ENCODE peak calls at places on chromosomes 4 and X, in seven cellular contexts. L, V, D, C, M, E and G are unnamed samples.

GRCh38 chr4:118981839-118982381 is 93.3 kb downstream of the SYNPO2 start:
- DNase-seq in M (no peak), D (peak), E (peak), C (peak), L (peak), V (peak), G (peak)

GRCh38 chr4:17234678-17235077 is 277.2 kb downstream of the QDPR start:
- DNase-seq in M (no peak), C (no peak), V (no peak), D (no peak), E (no peak), L (no peak), G (no peak)

GRCh38 chrX:1205681-1206611 is 6.5 kb downstream of the CRLF2 start:
- DNase-seq in L (peak), D (peak), C (peak), M (no peak), E (no peak), V (peak), G (peak)

GRCh38 chrX:119234931-119235555 is 1.0 kb upstream of the PGRMC1 start:
- DNase-seq in E (no peak), M (no peak), D (no peak), V (no peak), L (no peak), C (no peak), G (no peak)

GRCh38 chr4:183591301-183591700 is 67.7 kb downstream of the RWDD4 start:
- DNase-seq in V (no peak), C (no peak), E (no peak), M (no peak), L (no peak), D (no peak), G (no peak)

GRCh38 chr4:166121897-166122296 is 248.9 kb downstream of the TLL1 start:
- DNase-seq in C (no peak), E (no peak), L (no peak), M (no peak), V (no peak), D (no peak), G (no peak)

GRCh38 chr4:75741027-75741426 is 16.6 kb downstream of the USO1 start:
- DNase-seq in C (no peak), D (no peak), V (no peak), E (no peak), M (no peak), L (no peak), G (peak)

GRCh38 chr4:102157984-102158383 is 187.3 kb downstream of the SLC39A8 start:
- DNase-seq in E (no peak), M (no peak), V (no peak), C (no peak), D (no peak), L (no peak), G (no peak)

GRCh38 chr4:133969202-133969873 is 232.3 kb downstream of the PABPC4L start:
- DNase-seq in C (no peak), L (no peak), D (no peak), E (no peak), V (peak), M (no peak), G (peak)

GRCh38 chr4:94615431-94615830 is 142.3 kb upstream of the BMPR1B start:
- DNase-seq in D (no peak), V (no peak), L (no peak), C (no peak), E (no peak), M (no peak), G (no peak)

GRCh38 chr4:142324572-142324971 is 521.5 kb downstream of the INPP4B start:
- DNase-seq in V (no peak), M (peak), C (no peak), D (no peak), L (no peak), E (no peak), G (no peak)

GRCh38 chrX:50971390-50971789 is 60.9 kb downstream of the BMP15 start:
- DNase-seq in V (no peak), E (no peak), D (peak), C (no peak), M (no peak), L (no peak), G (no peak)

GRCh38 chr4:55087016-55087929 is 38.1 kb downstream of the KDR start:
- DNase-seq in C (no peak), D (no peak), L (no peak), M (no peak), V (peak), E (no peak), G (no peak)

GRCh38 chrX:3403748-3404147 is 57.3 kb upstream of the MXRA5 start:
- DNase-seq in C (no peak), M (no peak), V (no peak), D (no peak), E (no peak), L (no peak), G (no peak)

GRCh38 chrX:17183566-17183965 is 191.4 kb upstream of the NHS start:
- DNase-seq in M (no peak), L (no peak), E (no peak), C (no peak), D (no peak), V (no peak), G (peak)

GRCh38 chr4:31085736-31086135 is 365.6 kb downstream of the PCDH7 start:
- DNase-seq in M (no peak), C (no peak), V (no peak), L (no peak), E (no peak), D (no peak), G (no peak)

GRCh38 chr4:80173387-80173786 is 23.9 kb upstream of the PRDM8 start:
- DNase-seq in M (no peak), L (no peak), V (no peak), E (no peak), C (no peak), D (no peak), G (no peak)

GRCh38 chrX:97685753-97686152 is 802.0 kb downstream of the RPA4 start:
- DNase-seq in D (peak), V (peak), L (peak), C (no peak), E (peak), M (no peak), G (no peak)

GRCh38 chrX:67732864-67733263 is 189.0 kb downstream of the AR start:
- DNase-seq in E (no peak), D (no peak), L (no peak), C (no peak), M (no peak), V (no peak), G (no peak)

GRCh38 chr4:82900016-82900334 is 560 bp upstream of the THAP9 start:
- DNase-seq in M (peak), E (no peak), L (no peak), D (no peak), C (no peak), V (no peak), G (no peak)

GRCh38 chr4:87559090-87559837 is 30.1 kb upstream of the SPARCL1 start:
- DNase-seq in V (peak), M (peak), D (no peak), E (no peak), C (peak), L (no peak), G (no peak)

GRCh38 chr4:2500547-2500946 is 31.6 kb downstream of the RNF4 start:
- DNase-seq in M (no peak), E (no peak), C (no peak), L (no peak), D (no peak), V (no peak), G (no peak)

GRCh38 chr4:2339458-2340271 is 77.8 kb upstream of the MXD4 start:
- DNase-seq in M (no peak), V (no peak), C (no peak), D (no peak), L (no peak), E (no peak), G (no peak)

GRCh38 chr4:118351851-118352827 is 664 bp downstream of the PRSS12 start:
- DNase-seq in D (peak), L (no peak), C (peak), V (peak), E (peak), M (no peak), G (peak)

GRCh38 chr4:16027114-16027513 is 56.7 kb downstream of the PROM1 start:
- DNase-seq in M (no peak), L (no peak), V (no peak), C (no peak), E (no peak), D (no peak), G (no peak)

GRCh38 chr4:86558799-86559198 is 35.3 kb upstream of the PTPN13 start:
- DNase-seq in L (no peak), E (no peak), V (no peak), M (no peak), C (no peak), D (no peak), G (no peak)

GRCh38 chr4:38500433-38500832 is 163.6 kb upstream of the KLF3 start:
- DNase-seq in D (no peak), V (peak), M (no peak), L (no peak), C (no peak), E (no peak), G (no peak)

GRCh38 chr4:86924805-86925204 is 10.0 kb upstream of the AFF1 start:
- DNase-seq in D (no peak), V (no peak), L (no peak), C (no peak), M (no peak), E (peak), G (no peak)

GRCh38 chr4:163697121-163697520 is 202.6 kb downstream of the TMA16 start:
- DNase-seq in M (no peak), D (no peak), L (no peak), E (no peak), V (no peak), C (no peak), G (no peak)

GRCh38 chrX:79133897-79134296 is 10.6 kb upstream of the GPR174 start:
- DNase-seq in M (no peak), D (no peak), E (no peak), V (no peak), C (no peak), L (no peak), G (no peak)

GRCh38 chrX:129606918-129607317 is 47.8 kb downstream of the APLN start:
- DNase-seq in M (peak), C (peak), V (peak), D (peak), L (peak), E (peak), G (no peak)

DNA sequence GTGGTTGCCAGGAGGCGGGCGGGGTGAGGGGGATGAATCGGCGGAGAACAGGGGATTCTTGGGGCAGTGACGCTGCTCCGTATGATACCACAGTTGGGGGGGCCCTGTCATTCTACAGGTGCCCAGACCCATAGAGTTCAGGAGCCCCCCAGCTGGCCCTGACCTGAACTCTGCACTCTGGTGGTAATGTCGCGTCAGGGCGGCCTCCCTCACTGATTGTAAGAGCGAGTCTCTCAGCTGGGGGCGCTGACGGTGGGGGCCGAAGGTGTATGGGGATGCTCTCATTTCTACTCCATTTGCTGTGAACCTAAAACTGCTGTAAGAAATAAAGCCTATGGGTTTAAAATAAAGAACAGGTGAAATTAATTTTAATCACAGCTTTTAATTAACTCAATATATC is 91.8 kb upstream of the PSAPL1 start:
- DNase-seq in C (no peak), E (no peak), D (no peak), V (no peak), L (no peak), M (no peak), G (no peak)
- TF ChIP-seq JUND in C (no peak), E (no peak), D (no peak), V (no peak), L (no peak), M (no peak), G (no peak)

DNA sequence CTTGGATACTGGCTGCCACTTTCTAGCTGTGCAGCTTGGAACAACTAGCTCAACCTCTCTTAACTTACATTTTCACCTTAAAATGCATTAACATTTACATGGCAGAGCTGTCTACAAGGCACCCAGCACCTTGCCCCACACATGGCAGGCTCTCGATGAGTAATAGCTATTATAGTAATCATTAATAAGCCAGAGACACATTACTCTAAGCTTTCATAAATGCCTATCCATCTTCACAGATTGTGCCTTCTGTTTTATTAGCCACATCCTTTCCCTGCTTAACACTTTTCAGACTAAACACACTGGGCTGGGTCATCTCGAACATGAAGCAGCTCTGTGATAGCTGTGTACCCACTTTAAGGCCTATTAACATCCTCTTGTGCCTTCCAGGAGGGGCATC is 83.8 kb upstream of the UCP1 start:
- DNase-seq in D (no peak), M (no peak), V (no peak), E (no peak), C (no peak), L (no peak), G (no peak)
- TF ChIP-seq JUND in D (no peak), M (no peak), V (no peak), E (no peak), C (no peak), L (no peak), G (no peak)

GRCh38 chrX:135544338-135544948 is 24.0 kb downstream of the INTS6L start:
- DNase-seq in M (no peak), E (no peak), C (no peak), V (no peak), L (no peak), D (no peak), G (no peak)

GRCh38 chrX:135549519-135549918 is 29.1 kb downstream of the INTS6L start:
- DNase-seq in C (no peak), E (no peak), M (no peak), L (no peak), V (no peak), D (no peak), G (no peak)

GRCh38 chrX:135543924-135544323 is 23.5 kb downstream of the INTS6L start:
- DNase-seq in M (no peak), D (no peak), L (peak), V (no peak), E (no peak), C (peak), G (no peak)
- TF ChIP-seq JUND in M (no peak), D (no peak), L (no peak), V (no peak), E (no peak), C (no peak), G (no peak)

DNA sequence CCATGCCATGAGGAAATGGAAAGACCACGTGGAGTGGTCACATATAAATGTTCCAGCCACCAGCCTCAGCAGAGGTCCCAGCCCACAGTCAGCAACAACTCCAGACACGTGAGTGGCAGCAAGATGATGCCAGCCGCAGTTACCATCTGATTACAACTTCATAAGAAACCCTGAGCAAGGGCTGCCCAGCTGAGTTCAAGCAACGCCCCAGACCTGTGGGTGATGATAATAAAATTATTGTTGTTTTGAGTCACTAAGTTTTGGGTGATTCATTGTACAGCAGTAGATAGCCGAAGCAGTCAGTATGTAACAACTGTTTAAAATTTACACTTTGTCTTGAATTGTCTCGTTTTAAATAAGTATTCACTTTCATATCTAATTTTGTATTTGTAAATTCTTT is 5.8 kb upstream of the CCNG2 start:
- DNase-seq in E (no peak), M (no peak), L (no peak), C (no peak), V (no peak), D (no peak), G (no peak)
- TF ChIP-seq JUND in E (no peak), M (no peak), L (no peak), C (no peak), V (no peak), D (no peak), G (no peak)

GRCh38 chrX:115895678-115896329 is 274.7 kb upstream of the AGTR2 start:
- DNase-seq in V (no peak), C (peak), E (peak), M (no peak), D (no peak), L (no peak), G (no peak)

GRCh38 chrX:115892787-115893671 is 277.5 kb upstream of the AGTR2 start:
- DNase-seq in C (peak), M (peak), V (peak), E (peak), L (peak), D (peak), G (peak)

GRCh38 chrX:115889121-115889890 is 281.2 kb upstream of the AGTR2 start:
- DNase-seq in E (no peak), V (no peak), L (no peak), C (peak), M (no peak), D (no peak), G (no peak)

GRCh38 chrX:115894087-115894486 is 276.5 kb upstream of the AGTR2 start:
- DNase-seq in M (peak), C (peak), E (peak), D (peak), V (peak), L (no peak), G (no peak)

DNA sequence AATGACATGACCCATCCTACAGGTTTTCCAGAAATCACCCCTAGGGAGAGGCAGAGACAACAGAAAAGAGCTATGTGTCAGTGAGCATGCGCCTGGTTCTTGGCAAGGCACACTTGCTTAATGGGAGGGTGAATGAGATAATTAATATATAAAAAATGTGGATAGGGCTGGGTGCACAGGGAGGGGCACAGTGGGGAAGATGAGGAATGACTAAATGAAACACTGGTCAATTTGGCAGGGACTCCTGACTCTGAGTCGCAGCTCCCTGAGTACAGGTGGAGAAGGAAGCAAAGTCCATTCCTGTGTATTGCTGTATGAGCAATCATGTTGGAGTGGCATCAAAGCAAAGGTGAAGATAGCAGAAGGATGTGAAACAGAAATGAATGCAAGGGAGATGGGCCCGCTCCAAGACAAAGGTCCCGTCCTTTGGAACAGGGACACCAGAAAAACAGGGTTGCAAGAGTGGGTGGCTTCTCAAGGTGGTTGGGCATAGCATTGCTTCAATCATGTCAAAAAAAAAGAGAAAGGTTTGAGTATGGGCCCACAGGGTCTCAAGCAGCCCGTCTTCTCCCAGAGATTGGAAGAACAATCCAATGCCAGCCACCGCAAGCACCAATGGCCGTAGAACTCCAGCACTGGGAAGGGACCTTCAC is 278.4 kb upstream of the AGTR2 start:
- DNase-seq in L (no peak), C (peak), E (peak), D (peak), M (no peak), V (no peak), G (no peak)
- TF ChIP-seq JUND in L (no peak), C (no peak), E (no peak), D (no peak), M (no peak), V (no peak), G (no peak)

DNA sequence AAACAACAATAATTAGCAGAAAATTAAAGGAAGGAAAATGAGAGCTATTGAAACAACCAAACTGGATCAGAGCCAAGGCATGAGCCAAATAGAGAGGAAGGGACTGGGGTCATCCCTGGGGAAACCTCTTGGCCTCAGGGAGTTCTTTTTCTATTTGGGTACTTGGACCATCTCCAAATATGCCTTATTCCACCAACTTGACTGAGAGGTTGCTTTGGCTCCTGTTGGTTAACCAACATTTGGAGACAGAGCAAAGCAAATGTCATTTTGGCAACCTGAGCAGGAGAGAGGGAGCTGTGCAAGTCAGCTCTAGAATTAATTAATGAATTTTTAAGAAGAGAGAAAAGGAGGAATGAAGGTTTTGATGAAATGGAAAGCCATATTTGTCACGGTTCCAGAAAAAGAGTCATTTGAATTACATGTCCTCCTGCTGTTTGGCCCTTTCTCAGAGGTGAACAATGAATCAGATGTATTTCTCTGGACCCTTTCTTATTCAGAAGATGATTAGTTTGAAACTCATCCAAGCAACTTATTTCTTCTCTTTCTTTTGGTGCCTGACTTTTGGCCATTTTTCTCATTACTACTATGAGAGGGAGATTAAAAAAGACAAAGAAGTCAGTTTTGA is 119.1 kb downstream of the CNKSR2 start:
- DNase-seq in V (no peak), D (no peak), C (no peak), E (no peak), M (no peak), L (no peak), G (peak)
- TF ChIP-seq JUND in V (no peak), D (no peak), C (no peak), E (no peak), M (no peak), L (no peak), G (no peak)

DNA sequence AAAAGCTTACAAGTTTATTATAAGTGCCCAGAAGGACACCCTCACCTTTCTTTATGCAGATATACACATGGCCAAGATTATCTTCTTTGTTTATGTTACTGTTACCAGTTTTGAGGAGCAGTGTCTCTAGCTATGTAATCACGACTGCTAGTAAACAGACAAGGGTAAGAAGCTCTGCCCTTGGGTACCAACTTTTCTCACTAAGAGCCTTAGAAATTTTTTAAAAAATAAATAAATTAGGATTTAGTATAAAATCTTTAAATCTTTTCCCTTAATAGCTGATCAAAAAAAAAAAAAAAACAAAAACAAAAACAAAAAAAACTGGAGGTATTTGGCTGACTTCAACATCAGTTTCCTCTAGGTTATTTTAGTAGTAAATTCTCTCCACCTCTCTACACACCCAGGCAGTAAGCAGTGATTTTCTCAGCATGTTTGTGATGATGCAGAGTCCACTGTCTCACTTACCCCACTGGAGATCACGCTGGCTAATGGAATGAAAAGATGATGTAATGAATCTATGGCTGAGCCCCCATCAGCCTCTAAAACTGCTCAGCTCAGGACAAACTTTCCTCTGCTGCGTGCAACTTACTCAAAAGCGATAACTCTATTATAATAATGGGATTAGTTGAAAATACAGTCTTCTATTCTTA is 125.9 kb downstream of the FRYL start:
- DNase-seq in E (no peak), D (no peak), C (no peak), M (no peak), V (no peak), L (no peak), G (no peak)
- TF ChIP-seq JUND in E (no peak), D (no peak), C (no peak), M (no peak), V (no peak), L (no peak), G (no peak)

GRCh38 chr4:41158756-41159155 is 55.6 kb downstream of the APBB2 start:
- DNase-seq in D (no peak), L (no peak), V (no peak), M (no peak), E (no peak), C (no peak), G (no peak)
- TF ChIP-seq JUND in D (no peak), L (no peak), V (no peak), M (no peak), E (no peak), C (no peak), G (no peak)